ENCODE peak calls at places on chromosome 12, in nine cellular contexts. A is M059J; E is AG08396; Y is GM04503; G is activated CD4-positive, alpha-beta T cell treated with anti-CD3 and anti-CD28 coated beads for 24 hours; C is NCI-H2029 treated with DMSO at 0.1 percent for 48 hours; J is heart right ventricle; V is T47D; S is LoVo. Z is an unnamed sample.

GRCh38 chr12:95764848-95765247 is 25.7 kb downstream of the NTN4 start:
- DNase-seq in E (no peak), J (no peak), S (no peak), G (no peak), V (no peak), Y (no peak), A (no peak), C (no peak), Z (no peak)

GRCh38 chr12:69042970-69043369 is 110.0 kb upstream of the CPM start:
- DNase-seq in Y (no peak), G (no peak), A (no peak), J (no peak), S (no peak), C (no peak), E (no peak), V (peak; percentile 20), Z (no peak)

GRCh38 chr12:108696111-108696995 is 35.0 kb downstream of the CORO1C start:
- DNase-seq in E (peak; percentile 63), V (no peak), S (peak; percentile 11), J (no peak), C (no peak), Y (peak; percentile 90), A (peak; percentile 99), G (no peak), Z (no peak)

GRCh38 chr12:128944956-128945355 is 91.7 kb downstream of the GLT1D1 start:
- DNase-seq in C (no peak), Y (no peak), V (no peak), S (no peak), E (no peak), A (no peak), G (no peak), J (no peak), Z (no peak)

GRCh38 chr12:101599311-101599710 is 4.5 kb downstream of the MYBPC1 start:
- DNase-seq in E (no peak), J (no peak), C (no peak), G (no peak), Y (no peak), S (peak; percentile 51), A (no peak), V (no peak), Z (no peak)

GRCh38 chr12:6915023-6915788 is 826 bp downstream of the ENO2 start:
- DNase-seq in G (no peak), V (no peak), C (no peak), A (no peak), J (no peak), Y (no peak), S (no peak), E (no peak), Z (no peak)

GRCh38 chr12:53709671-53710070 is 17.6 kb downstream of the CALCOCO1 start:
- DNase-seq in E (no peak), C (no peak), S (no peak), V (no peak), A (no peak), G (no peak), Y (no peak), J (no peak), Z (no peak)

GRCh38 chr12:63805704-63806672 is 26.3 kb downstream of the RXYLT1 start:
- DNase-seq in A (no peak), J (no peak), E (no peak), Y (no peak), C (peak; percentile 98), G (no peak), S (peak; percentile 16), V (peak; percentile 88), Z (no peak)

GRCh38 chr12:1532796-1533195 is 61.6 kb downstream of the FBXL14 start:
- DNase-seq in J (no peak), G (no peak), S (no peak), C (no peak), E (no peak), A (no peak), V (no peak), Y (no peak), Z (no peak)

GRCh38 chr12:133105620-133106019 is 24.5 kb downstream of the ZNF891 start:
- DNase-seq in V (no peak), A (no peak), G (no peak), S (no peak), E (no peak), Y (no peak), J (no peak), C (no peak), Z (no peak)

GRCh38 chr12:130280226-130280625 is 57.5 kb upstream of the PIWIL1 start:
- DNase-seq in E (no peak), Y (no peak), C (peak; percentile 50), G (no peak), A (peak; percentile 19), V (peak; percentile 20), S (no peak), J (no peak), Z (no peak)

GRCh38 chr12:113333877-113334785 is 778 bp downstream of the SLC8B1 start:
- DNase-seq in J (peak; percentile 26), V (peak; percentile 26), S (peak; percentile 44), C (no peak), G (no peak), E (no peak), Y (no peak), A (no peak), Z (no peak)

GRCh38 chr12:116714175-116714574 is 23.7 kb downstream of the SPRING1 start:
- DNase-seq in J (no peak), E (no peak), C (no peak), G (no peak), A (no peak), Y (no peak), S (no peak), V (no peak), Z (no peak)

GRCh38 chr12:128026696-128027574 is 240.0 kb upstream of the TMEM132C start:
- DNase-seq in A (no peak), Y (no peak), E (peak; percentile 9), V (no peak), G (no peak), S (peak; percentile 59), C (no peak), J (no peak), Z (no peak)